ENCODE peak calls at places on chromosomes 12 and 14, in ten cellular contexts. A is heart left ventricle, Z is esophagus squamous epithelium, W is cardiac muscle cell, H is endodermal cell, U is A549, L is left lung, M is fibroblast of lung, C is thyroid gland, K is colonic mucosa. P is an unnamed sample. For H3K4me1, the result is how much of the 10 kb centered on the place peaks cover.

GRCh38 chr12:71469235-71469873 is 29.8 kb downstream of the LGR5 start:
- DNase-seq in A (no peak), Z (no peak), W (no peak), H (peak), U (no peak), L (no peak), M (peak), C (no peak), K (no peak), P (no peak)

GRCh38 chr12:123363385-123363742 is 1.3 kb downstream of the SBNO1 start:
- DNase-seq in A (no peak), Z (no peak), W (no peak), H (no peak), U (peak), L (no peak), M (no peak), C (no peak), K (no peak), P (no peak)

GRCh38 chr14:37558740-37559139 is 36.3 kb downstream of the FOXA1 start:
- DNase-seq in A (no peak), Z (no peak), W (no peak), H (no peak), U (no peak), L (no peak), M (no peak), C (no peak), K (no peak), P (no peak)

GRCh38 chr12:122399592-122400373 is 22.7 kb downstream of the CLIP1 start:
- DNase-seq in A (peak), Z (no peak), W (peak), H (peak), U (peak), L (peak), M (peak), C (peak), K (peak), P (peak)

GRCh38 chr14:52767058-52767833 is 24.2 kb downstream of the GNPNAT1 start:
- DNase-seq in A (no peak), Z (no peak), W (no peak), H (no peak), U (no peak), L (no peak), M (no peak), C (no peak), K (no peak), P (no peak)

GRCh38 chr12:943051-943450 is 6.4 kb downstream of the RAD52 start:
- DNase-seq in A (peak), Z (no peak), W (no peak), H (no peak), U (no peak), L (no peak), M (no peak), C (no peak), K (no peak), P (peak)

GRCh38 chr12:2274733-2275132 is 221.9 kb downstream of the CACNA1C start:
- DNase-seq in A (no peak), Z (no peak), W (no peak), H (peak), U (no peak), L (no peak), M (no peak), C (no peak), K (no peak), P (no peak)

GRCh38 chr12:7339675-7340074 is 35.8 kb downstream of the ACSM4 start:
- DNase-seq in A (no peak), Z (no peak), W (no peak), H (no peak), U (no peak), L (no peak), M (no peak), C (no peak), K (no peak), P (no peak)

GRCh38 chr12:1844223-1844622 is 23.9 kb downstream of the LRTM2 start:
- DNase-seq in A (no peak), Z (no peak), W (no peak), H (peak), U (no peak), L (peak), M (no peak), C (no peak), K (no peak), P (no peak)

GRCh38 chr14:22981090-22982012 is 1.0 kb downstream of the AJUBA start:
- DNase-seq in A (peak), Z (no peak), W (peak), H (peak), U (peak), L (no peak), M (no peak), C (peak), K (no peak), P (peak)

GRCh38 chr12:125492354-125493270 is 427.4 kb downstream of the AACS start:
- DNase-seq in A (no peak), Z (no peak), W (no peak), H (peak), U (no peak), L (no peak), M (no peak), C (no peak), K (no peak), P (no peak)

GRCh38 chr14:50233335-50234250 is 2.2 kb upstream of the SOS2 start:
- DNase-seq in A (no peak), Z (no peak), W (no peak), H (no peak), U (no peak), L (no peak), M (no peak), C (no peak), K (no peak), P (no peak)

DNA sequence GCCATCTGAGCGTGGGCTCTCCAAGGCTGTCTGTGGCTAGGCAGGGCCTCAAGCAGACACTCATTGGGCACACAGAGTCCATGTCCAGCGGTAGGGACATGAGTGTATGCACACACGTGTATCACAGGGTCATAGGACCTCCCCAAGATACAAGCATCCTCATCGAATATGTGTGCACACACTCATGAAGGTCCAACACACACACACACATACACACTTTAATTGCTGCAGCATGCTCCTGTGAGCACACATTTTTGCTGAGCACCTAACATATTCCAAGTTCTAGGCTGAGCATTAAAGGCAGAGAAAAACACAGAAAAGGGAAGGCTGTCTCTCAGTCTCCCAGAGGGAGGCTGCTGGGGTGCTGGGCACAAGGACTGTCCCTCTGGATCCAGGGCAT is 59.3 kb upstream of the TBX3 start:
- DNase-seq in A (no peak), Z (no peak), W (no peak), H (no peak), U (no peak), L (no peak), M (no peak), C (no peak), K (no peak), P (no peak)
- H3K4me1 ChIP-seq in A (under half), Z (under half), W (under half), H (under half), U (under half), L (under half), M (under half), C (under half), K (under half), P (under half)

GRCh38 chr12:12476836-12477531 is 85.7 kb downstream of the DUSP16 start:
- DNase-seq in A (no peak), Z (no peak), W (no peak), H (no peak), U (no peak), L (no peak), M (no peak), C (no peak), K (no peak), P (no peak)
- H3K4me1 ChIP-seq in A (under half), Z (under half), W (under half), H (under half), U (under half), L (under half), M (under half), C (under half), K (under half), P (under half)

GRCh38 chr12:94265966-94266365 is 117.6 kb downstream of the PLXNC1 start:
- DNase-seq in A (no peak), Z (no peak), W (no peak), H (no peak), U (no peak), L (no peak), M (no peak), C (no peak), K (no peak), P (no peak)
- H3K4me1 ChIP-seq in A (under half), Z (half or more), W (under half), H (under half), U (under half), L (half or more), M (under half), C (under half), K (under half), P (under half)

DNA sequence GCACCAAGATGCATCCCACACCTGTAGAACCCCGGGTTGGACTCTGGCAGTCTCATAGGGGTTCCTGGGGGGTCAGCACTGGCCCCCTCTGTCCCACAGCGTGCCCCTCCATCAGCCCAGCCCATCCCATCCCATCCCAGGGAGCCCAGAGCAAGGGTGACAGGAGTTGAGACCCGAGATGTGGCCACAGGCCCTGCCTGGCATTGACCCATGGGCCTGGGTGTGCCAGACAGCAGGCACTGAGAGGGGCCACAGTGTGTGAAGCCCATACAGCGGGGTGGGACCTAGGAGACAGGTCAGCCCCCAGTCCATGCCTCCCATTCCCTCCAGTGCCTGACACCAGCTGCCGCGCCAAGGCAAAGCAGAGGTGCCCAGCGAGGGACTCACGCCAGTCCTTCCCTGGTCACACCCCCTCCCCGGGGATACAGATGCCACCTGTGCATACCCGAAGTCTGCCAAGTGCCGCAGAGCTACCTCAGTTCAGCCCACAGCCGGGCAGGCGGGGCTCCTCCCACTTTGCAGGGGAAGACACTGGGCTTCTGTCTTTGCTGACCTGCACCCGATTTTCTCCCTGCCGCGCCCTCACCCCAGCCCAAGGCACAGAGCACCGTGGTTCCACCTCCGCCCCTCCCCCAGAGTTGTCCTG is 50.4 kb downstream of the CYP46A1 start:
- DNase-seq in A (peak), Z (no peak), W (no peak), H (peak), U (no peak), L (peak), M (no peak), C (peak), K (no peak), P (peak)
- H3K4me1 ChIP-seq in A (under half), Z (half or more), W (under half), H (under half), U (under half), L (half or more), M (under half), C (under half), K (under half), P (under half)

GRCh38 chr12:49420556-49420955 is 53.3 kb downstream of the SPATS2 start:
- DNase-seq in A (no peak), Z (no peak), W (no peak), H (no peak), U (no peak), L (no peak), M (no peak), C (no peak), K (no peak), P (no peak)

GRCh38 chr12:49414364-49414763 is 47.1 kb downstream of the SPATS2 start:
- DNase-seq in A (no peak), Z (no peak), W (no peak), H (no peak), U (no peak), L (no peak), M (no peak), C (no peak), K (no peak), P (no peak)

GRCh38 chr12:49416892-49417291 is 49.6 kb downstream of the SPATS2 start:
- DNase-seq in A (no peak), Z (no peak), W (no peak), H (no peak), U (no peak), L (no peak), M (no peak), C (no peak), K (no peak), P (no peak)

GRCh38 chr12:49415426-49416040 is 48.3 kb downstream of the SPATS2 start:
- DNase-seq in A (no peak), Z (no peak), W (no peak), H (no peak), U (no peak), L (no peak), M (no peak), C (no peak), K (no peak), P (no peak)

DNA sequence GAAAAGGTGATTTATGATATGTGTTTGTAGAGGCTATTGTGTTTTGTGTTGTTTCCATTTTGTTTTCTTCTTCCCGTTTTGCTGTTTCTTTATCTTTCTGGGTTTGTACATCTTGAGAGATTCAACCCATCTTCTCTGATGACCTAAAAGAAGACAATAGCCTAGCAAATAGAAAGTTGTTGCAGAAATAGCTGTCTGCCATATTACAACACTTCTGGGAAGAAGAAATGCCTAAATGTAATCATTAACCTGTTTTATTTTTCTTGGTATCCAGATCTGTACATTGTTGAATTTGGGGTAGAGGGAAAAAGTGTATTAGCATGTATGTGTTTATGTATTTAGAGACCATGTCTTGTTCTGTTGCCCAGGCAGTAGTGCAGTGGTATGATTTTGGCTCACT is 50.3 kb downstream of the SPATS2 start:
- DNase-seq in A (no peak), Z (no peak), W (no peak), H (no peak), U (no peak), L (no peak), M (no peak), C (no peak), K (no peak), P (no peak)
- H3K4me1 ChIP-seq in A (under half), Z (under half), W (under half), H (under half), U (half or more), L (under half), M (under half), C (under half), K (under half), P (under half)

DNA sequence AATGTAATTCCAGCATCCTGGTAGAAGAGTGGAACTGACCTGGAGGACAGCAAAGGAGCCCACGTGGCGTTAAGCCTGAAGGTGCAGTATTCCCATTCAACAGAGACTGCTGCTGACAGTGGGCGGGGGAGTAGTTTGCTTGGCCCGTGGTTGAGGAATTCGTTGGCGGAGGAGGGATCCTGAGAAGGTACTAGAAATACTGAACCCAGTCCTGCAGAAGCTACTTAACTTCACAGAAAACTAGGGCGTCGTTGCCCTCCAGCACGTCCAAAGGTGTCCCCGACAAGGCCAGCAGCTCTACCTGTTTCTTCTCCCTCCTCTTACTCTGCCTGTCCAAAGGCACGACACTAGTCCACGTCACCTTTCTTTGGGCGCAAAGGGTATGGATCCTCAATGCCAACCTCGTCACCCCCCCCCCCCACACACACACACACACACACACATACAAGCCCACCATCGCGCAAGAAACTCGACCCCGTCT is 303 bp downstream of the PUS7L start:
- DNase-seq in A (peak), Z (no peak), W (no peak), H (no peak), U (peak), L (peak), M (no peak), C (peak), K (peak), P (peak)
- H3K4me1 ChIP-seq in A (under half), Z (half or more), W (under half), H (under half), U (under half), L (under half), M (under half), C (under half), K (under half), P (under half)

GRCh38 chr12:45379261-45379660 is 163.4 kb downstream of the ANO6 start:
- DNase-seq in A (no peak), Z (no peak), W (no peak), H (no peak), U (no peak), L (no peak), M (peak), C (no peak), K (no peak), P (no peak)
- H3K4me1 ChIP-seq in A (under half), Z (under half), W (under half), H (under half), U (under half), L (under half), M (under half), C (under half), K (under half), P (under half)

DNA sequence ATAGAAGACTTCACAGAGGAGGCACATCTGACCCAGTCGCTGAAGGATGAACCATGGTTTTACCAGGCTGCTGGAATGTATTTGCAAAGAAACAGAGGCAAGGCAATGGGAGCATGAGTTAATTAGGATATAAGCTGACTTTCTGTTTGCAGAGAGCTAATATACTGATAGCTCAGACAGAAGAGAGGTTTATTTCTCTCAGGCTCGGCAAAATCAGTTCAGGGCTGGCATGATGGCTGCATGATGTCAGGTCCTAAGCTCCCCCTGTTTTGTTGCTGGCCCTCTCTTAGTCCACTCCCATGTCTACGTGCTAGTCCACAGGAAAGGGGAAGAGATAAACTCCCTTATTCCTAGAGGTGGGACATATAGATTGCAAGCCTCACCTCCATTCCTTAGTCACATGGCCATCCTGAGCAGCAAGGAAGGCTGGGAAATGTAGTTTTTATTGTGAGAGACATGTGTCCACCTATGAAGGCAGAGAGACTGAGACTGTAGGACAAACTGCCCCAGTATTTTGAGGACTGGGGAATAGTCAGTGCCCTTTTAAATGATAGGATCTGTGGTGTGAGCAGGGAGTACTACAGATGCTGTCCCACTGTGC is 224.5 kb downstream of the VRK1 start:
- DNase-seq in A (no peak), Z (no peak), W (no peak), H (peak), U (peak), L (no peak), M (no peak), C (no peak), K (no peak), P (no peak)
- H3K4me1 ChIP-seq in A (under half), Z (under half), W (under half), H (under half), U (under half), L (under half), M (under half), C (under half), K (under half), P (under half)

GRCh38 chr14:76312821-76313220 is 63.1 kb upstream of the ESRRB start:
- DNase-seq in A (no peak), Z (no peak), W (no peak), H (peak), U (no peak), L (no peak), M (no peak), C (no peak), K (no peak), P (no peak)

GRCh38 chr14:76311410-76311758 is 64.6 kb upstream of the ESRRB start:
- DNase-seq in A (no peak), Z (no peak), W (no peak), H (peak), U (no peak), L (no peak), M (no peak), C (no peak), K (no peak), P (no peak)

GRCh38 chr14:76314521-76314951 is 61.4 kb upstream of the ESRRB start:
- DNase-seq in A (no peak), Z (no peak), W (peak), H (peak), U (no peak), L (no peak), M (no peak), C (no peak), K (no peak), P (no peak)

GRCh38 chr14:76313303-76313702 is 62.6 kb upstream of the ESRRB start:
- DNase-seq in A (no peak), Z (no peak), W (no peak), H (no peak), U (no peak), L (no peak), M (no peak), C (no peak), K (no peak), P (no peak)

GRCh38 chr14:76313861-76314260 is 62.1 kb upstream of the ESRRB start:
- DNase-seq in A (no peak), Z (no peak), W (no peak), H (no peak), U (no peak), L (no peak), M (no peak), C (no peak), K (no peak), P (no peak)
- H3K4me1 ChIP-seq in A (under half), Z (under half), W (under half), H (under half), U (under half), L (under half), M (under half), C (under half), K (under half), P (under half)